ENCODE peak calls at places on chromosomes 3 and 15, in five cellular contexts. F is HEK293T, N is Ammon's horn, D is left colon, T is activated T-cell treated with anti-CD3 and anti-CD28 coated beads for 48 hours. E is an unnamed sample.

GRCh38 chr3:39917060-39917773 is 107.8 kb downstream of the MYRIP start:
- DNase-seq in D (no peak), N (no peak), F (no peak), T (no peak), E (no peak)

GRCh38 chr15:74768771-74769342 is 13.0 kb upstream of the CSK start:
- DNase-seq in F (peak), D (peak), T (peak), N (peak), E (no peak)

GRCh38 chr3:69761896-69762789 is 22.9 kb downstream of the MITF start:
- DNase-seq in D (no peak), T (no peak), N (no peak), F (no peak), E (no peak)

GRCh38 chr15:32688151-32688639 is 29.6 kb upstream of the GREM1 start:
- DNase-seq in F (no peak), D (peak), N (no peak), T (no peak), E (no peak)

GRCh38 chr3:157805553-157805952 is 300.7 kb downstream of the SHOX2 start:
- DNase-seq in T (no peak), F (no peak), D (no peak), N (no peak), E (no peak)

GRCh38 chr3:12963869-12964712 is 109.1 kb downstream of the IQSEC1 start:
- DNase-seq in T (no peak), N (no peak), D (no peak), F (no peak), E (no peak)

GRCh38 chr15:89998141-89998661 is 2.9 kb upstream of the ZNF710 start:
- DNase-seq in D (peak), F (no peak), N (no peak), T (no peak), E (no peak)

GRCh38 chr3:47857151-47857550 is 54.2 kb downstream of the DHX30 start:
- DNase-seq in N (no peak), T (no peak), D (no peak), F (no peak), E (no peak)

GRCh38 chr3:144272715-144273114 is 301.1 kb downstream of the DIPK2A start:
- DNase-seq in D (no peak), T (no peak), F (no peak), N (no peak), E (no peak)

GRCh38 chr3:150127011-150127490 is 156.4 kb upstream of the PFN2 start:
- DNase-seq in D (no peak), F (no peak), T (no peak), N (no peak), E (no peak)

GRCh38 chr3:121431717-121432517 is 113.9 kb downstream of the POLQ start:
- DNase-seq in T (no peak), D (peak), F (no peak), N (peak), E (no peak)

GRCh38 chr3:172043233-172043632 is 3.9 kb downstream of the FNDC3B start:
- DNase-seq in T (no peak), F (no peak), N (no peak), D (no peak), E (no peak)

GRCh38 chr15:91302588-91303439 is 202.8 kb downstream of the SV2B start:
- DNase-seq in F (peak), N (peak), T (no peak), D (peak), E (peak)

GRCh38 chr15:26889298-26889898 is 22.5 kb downstream of the GABRA5 start:
- DNase-seq in T (peak), F (no peak), D (peak), N (peak), E (no peak)

GRCh38 chr15:29888651-29889050 is 66.4 kb upstream of the TJP1 start:
- DNase-seq in T (no peak), F (no peak), D (no peak), N (peak), E (no peak)

GRCh38 chr3:130341388-130341787 is 4.1 kb upstream of the COL6A5 start:
- DNase-seq in F (no peak), N (no peak), D (no peak), T (no peak), E (no peak)

GRCh38 chr15:68421798-68422402 is 10.1 kb downstream of the ITGA11 start:
- DNase-seq in N (no peak), F (no peak), D (no peak), T (no peak), E (no peak)

GRCh38 chr15:36782681-36783080 is 203.3 kb downstream of the CDIN1 start:
- DNase-seq in F (no peak), D (no peak), N (no peak), T (no peak), E (no peak)

GRCh38 chr3:76871655-76872054 is 168.2 kb upstream of the ROBO2 start:
- DNase-seq in F (no peak), D (no peak), T (no peak), N (no peak), E (no peak)

GRCh38 chr15:66261056-66261455 is 7.5 kb upstream of the MEGF11 start:
- DNase-seq in F (no peak), N (no peak), T (no peak), D (no peak), E (no peak)

GRCh38 chr3:173584834-173585831 is 187.6 kb downstream of the NLGN1 start:
- DNase-seq in D (peak), N (peak), F (peak), T (no peak), E (peak)

GRCh38 chr3:29430558-29430971 is 149.7 kb downstream of the RBMS3 start:
- DNase-seq in D (no peak), F (peak), N (no peak), T (no peak), E (no peak)

GRCh38 chr15:62895139-62895866 is 147.2 kb upstream of the TPM1 start:
- DNase-seq in F (no peak), N (no peak), T (no peak), D (no peak), E (no peak)

GRCh38 chr15:50017522-50017921 is 101.5 kb downstream of the ATP8B4 start:
- DNase-seq in F (no peak), D (no peak), T (no peak), N (no peak), E (no peak)

GRCh38 chr3:71718069-71718468 is 7.1 kb downstream of the EIF4E3 start:
- DNase-seq in N (no peak), T (no peak), F (no peak), D (no peak), E (no peak)

GRCh38 chr15:62988701-62989100 is 53.8 kb upstream of the TPM1 start:
- DNase-seq in T (no peak), D (no peak), N (no peak), F (no peak), E (no peak)

GRCh38 chr3:181637056-181637798 is 74.5 kb upstream of the SOX2 start:
- DNase-seq in D (no peak), T (no peak), N (no peak), F (no peak), E (no peak)

GRCh38 chr3:131731709-131732108 is 228.9 kb upstream of the MRPL3 start:
- DNase-seq in F (no peak), N (no peak), D (no peak), T (peak), E (no peak)

GRCh38 chr3:102085431-102086226 is 236.3 kb downstream of the NFKBIZ start:
- DNase-seq in D (no peak), T (no peak), N (no peak), F (no peak), E (no peak)

GRCh38 chr3:102532901-102533300 is 98.1 kb downstream of the ZPLD1 start:
- DNase-seq in T (no peak), F (no peak), N (no peak), D (no peak), E (no peak)

GRCh38 chr3:78580691-78581090 is 1187.1 kb downstream of the ROBO1 start:
- DNase-seq in F (no peak), N (no peak), D (no peak), T (no peak), E (no peak)

E was measured in iPS DF 6.9.